ENCODE peak calls at places on chromosomes 1 and 21, in ten cellular contexts. N is cardiac muscle cell, U is endothelial cell, R is esophagus squamous epithelium, W is upper lobe of right lung, Y is mucosa of descending colon, J is GM12864, B is ovary, K is HCT116, T is Peyer's patch. C is an unnamed sample.

GRCh38 chr1:14987829-14988603 is 165.5 kb upstream of the TMEM51 start:
- DNase-seq in N (no peak), U (no peak), R (no peak), W (no peak), Y (no peak), J (no peak), B (no peak), K (no peak), T (no peak), C (no peak)

GRCh38 chr1:201213926-201214325 is 23.3 kb downstream of the IGFN1 start:
- DNase-seq in N (no peak), U (no peak), R (no peak), W (peak; percentile 40), Y (no peak), J (no peak), B (no peak), K (no peak), T (no peak), C (no peak)

GRCh38 chr21:34884346-34884929 is 164.7 kb downstream of the RUNX1 start:
- DNase-seq in N (no peak), U (no peak), R (no peak), W (no peak), Y (no peak), J (no peak), B (no peak), K (no peak), T (no peak), C (no peak)

GRCh38 chr1:225481738-225482137 is 53.9 kb upstream of the LBR start:
- DNase-seq in N (no peak), U (no peak), R (no peak), W (no peak), Y (no peak), J (no peak), B (no peak), K (no peak), T (no peak), C (no peak)

GRCh38 chr21:28308516-28308915 is 684.2 kb downstream of the LTN1 start:
- DNase-seq in N (no peak), U (no peak), R (no peak), W (no peak), Y (no peak), J (no peak), B (no peak), K (no peak), T (no peak), C (no peak)

GRCh38 chr1:111894497-111894896 is 95.0 kb downstream of the KCND3 start:
- DNase-seq in N (no peak), U (no peak), R (no peak), W (no peak), Y (no peak), J (no peak), B (no peak), K (no peak), T (no peak), C (no peak)

GRCh38 chr1:150564051-150564991 is 15.1 kb downstream of the MCL1 start:
- DNase-seq in N (no peak), U (no peak), R (no peak), W (no peak), Y (no peak), J (no peak), B (no peak), K (no peak), T (no peak), C (no peak)

GRCh38 chr1:15680131-15680530 is 4.0 kb upstream of the PLEKHM2 start:
- DNase-seq in N (no peak), U (no peak), R (no peak), W (peak; percentile 28), Y (no peak), J (no peak), B (no peak), K (no peak), T (no peak), C (no peak)

GRCh38 chr21:29580886-29581285 is 282.2 kb downstream of the BACH1 start:
- DNase-seq in N (no peak), U (no peak), R (no peak), W (no peak), Y (no peak), J (no peak), B (no peak), K (no peak), T (no peak), C (no peak)

GRCh38 chr21:33109574-33110339 is 39.8 kb downstream of the OLIG1 start:
- DNase-seq in N (peak; percentile 15), U (peak; percentile 29), R (no peak), W (no peak), Y (no peak), J (no peak), B (no peak), K (no peak), T (no peak), C (peak; percentile 86)

GRCh38 chr1:201461193-201461657 is 7.8 kb downstream of the PHLDA3 start:
- DNase-seq in N (peak; percentile 87), U (no peak), R (no peak), W (peak; percentile 62), Y (no peak), J (no peak), B (no peak), K (peak; percentile 86), T (no peak), C (no peak)

GRCh38 chr1:233245191-233245765 is 50.2 kb downstream of the PCNX2 start:
- DNase-seq in N (no peak), U (no peak), R (no peak), W (no peak), Y (no peak), J (no peak), B (no peak), K (no peak), T (no peak), C (no peak)

GRCh38 chr1:21468597-21468996 is 28.7 kb downstream of the NBPF3 start:
- DNase-seq in N (peak; percentile 23), U (peak; percentile 52), R (no peak), W (no peak), Y (no peak), J (no peak), B (no peak), K (no peak), T (no peak), C (peak; percentile 35)

GRCh38 chr1:186896211-186896610 is 67.5 kb downstream of the PLA2G4A start:
- DNase-seq in N (no peak), U (no peak), R (no peak), W (no peak), Y (no peak), J (no peak), B (no peak), K (no peak), T (no peak), C (no peak)

DNA sequence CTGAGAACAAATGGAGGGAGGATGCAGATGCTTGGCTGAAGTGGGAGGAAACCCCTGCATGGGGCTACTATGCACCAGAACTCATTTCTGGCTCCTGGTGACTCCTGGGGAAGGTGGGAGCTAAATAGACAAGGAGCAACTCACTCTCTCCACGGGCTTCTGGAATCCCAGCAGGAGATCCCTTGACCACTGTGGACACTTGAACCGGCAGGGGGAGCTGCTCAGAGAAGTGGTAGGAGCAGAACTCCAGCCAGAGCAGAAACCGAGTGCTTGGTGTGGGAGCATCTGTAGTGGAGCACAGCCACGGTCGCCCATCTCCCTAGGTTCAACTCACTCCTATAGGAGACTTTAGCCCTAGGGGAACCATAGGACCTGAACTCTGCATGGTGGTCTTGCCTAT is 205.6 kb upstream of the GJB5 start:
- DNase-seq in N (peak; percentile 24), U (peak; percentile 69), R (no peak), W (no peak), Y (no peak), J (no peak), B (no peak), K (peak; percentile 10), T (no peak), C (peak; percentile 32)
- TF ChIP-seq CTCF in N (no peak), U (peak; percentile 43), R (no peak), W (no peak), Y (no peak), J (peak; percentile 54), B (no peak), K (peak; percentile 73), T (peak; percentile 21), C (no peak)

DNA sequence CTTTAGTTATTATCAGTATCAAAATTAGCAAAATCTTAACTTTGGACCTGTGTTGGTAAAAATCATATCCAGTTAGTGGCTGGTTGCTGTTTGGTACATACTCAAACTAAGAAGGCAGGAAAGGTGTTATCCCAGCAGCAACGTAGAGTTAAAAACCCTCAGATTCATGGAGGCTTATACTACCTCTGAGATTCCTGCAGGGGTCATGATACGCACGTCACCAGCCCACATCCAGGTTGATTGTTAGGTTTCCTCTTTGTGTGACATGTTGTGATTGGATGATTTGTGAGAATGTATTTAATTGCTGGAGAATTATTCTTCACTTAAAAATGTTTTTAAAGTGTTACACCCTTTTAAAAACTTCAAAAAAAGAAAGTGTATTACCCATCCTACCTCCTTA is 423.3 kb upstream of the ADGRL2 start:
- DNase-seq in N (no peak), U (peak; percentile 10), R (no peak), W (no peak), Y (no peak), J (no peak), B (no peak), K (no peak), T (no peak), C (no peak)
- TF ChIP-seq CTCF in N (no peak), U (peak; percentile 16), R (no peak), W (no peak), Y (no peak), J (no peak), B (no peak), K (no peak), T (no peak), C (no peak)

GRCh38 chr1:23977854-23978191 is 2.3 kb downstream of the SRSF10 start:
- DNase-seq in N (no peak), U (no peak), R (no peak), W (no peak), Y (no peak), J (no peak), B (no peak), K (no peak), T (no peak), C (no peak)

GRCh38 chr1:23979387-23980005 is 631 bp downstream of the SRSF10 start:
- DNase-seq in N (no peak), U (no peak), R (no peak), W (no peak), Y (no peak), J (no peak), B (no peak), K (no peak), T (no peak), C (no peak)

GRCh38 chr1:23980725-23981063 is 567 bp upstream of the SRSF10 start:
- DNase-seq in N (no peak), U (peak; percentile 11), R (no peak), W (no peak), Y (no peak), J (peak; percentile 67), B (peak; percentile 27), K (peak; percentile 75), T (no peak), C (peak; percentile 30)

GRCh38 chr1:23978825-23979224 is 1.3 kb downstream of the SRSF10 start:
- DNase-seq in N (no peak), U (no peak), R (no peak), W (no peak), Y (no peak), J (no peak), B (no peak), K (no peak), T (no peak), C (no peak)

GRCh38 chr1:23980006-23980724 is at the start of gene SRSF10:
- DNase-seq in N (peak; percentile 99), U (peak; percentile 96), R (peak; percentile 88), W (peak; percentile 99), Y (peak; percentile 99), J (peak; percentile 97), B (peak; percentile 99), K (peak; percentile 98), T (peak; percentile 96), C (peak; percentile 93)
- TF ChIP-seq CTCF in N (peak; percentile 29), U (no peak), R (peak; percentile 76), W (peak; percentile 24), Y (no peak), J (no peak), B (peak; percentile 66), K (peak; percentile 8), T (peak; percentile 60), C (no peak)

GRCh38 chr1:240329443-240329842 is 237.8 kb downstream of the FMN2 start:
- DNase-seq in N (no peak), U (no peak), R (no peak), W (no peak), Y (no peak), J (no peak), B (peak; percentile 62), K (no peak), T (no peak), C (no peak)
- TF ChIP-seq CTCF in N (no peak), U (no peak), R (no peak), W (no peak), Y (no peak), J (no peak), B (no peak), K (no peak), T (no peak), C (no peak)

C was measured in nephron progenitor cell.